ENCODE peak calls at places on chromosome 9, in five cellular contexts. H is SK-N-SH, C is K562, S is GM12878, R is HepG2. N is an unnamed sample.

GRCh38 chr9:107226431-107226830 is 56.6 kb upstream of the RAD23B start:
- DNase-seq in H (no peak), C (peak), S (no peak), R (no peak), N (no peak)

GRCh38 chr9:20618361-20618799 is 3.9 kb downstream of the MLLT3 start:
- DNase-seq in H (no peak), S (no peak), R (peak), C (no peak), N (peak)

GRCh38 chr9:125146247-125146646 is 2.9 kb upstream of the SCAI start:
- DNase-seq in R (no peak), H (no peak), S (no peak), C (no peak), N (peak)

GRCh38 chr9:93308158-93308602 is 124.2 kb downstream of the WNK2 start:
- DNase-seq in S (no peak), C (no peak), R (no peak), H (no peak), N (no peak)

GRCh38 chr9:82535432-82535998 is 527.4 kb downstream of the RASEF start:
- DNase-seq in S (no peak), R (no peak), C (no peak), H (no peak), N (no peak)

GRCh38 chr9:347667-348292 is 133.1 kb downstream of the DOCK8 start:
- DNase-seq in S (no peak), R (peak), H (peak), C (peak), N (peak)

GRCh38 chr9:118563677-118564076 is 805.6 kb downstream of the BRINP1 start:
- DNase-seq in C (no peak), R (no peak), H (no peak), S (no peak), N (no peak)

GRCh38 chr9:124652203-124652992 is 118.7 kb downstream of the NR6A1 start:
- DNase-seq in S (no peak), C (no peak), H (peak), R (no peak), N (peak)

GRCh38 chr9:116174347-116174746 is 20.8 kb downstream of the PAPPA start:
- DNase-seq in C (no peak), S (no peak), R (peak), H (no peak), N (peak)

GRCh38 chr9:103245369-103245768 is 250.2 kb downstream of the CYLC2 start:
- DNase-seq in C (no peak), R (no peak), S (no peak), H (no peak), N (no peak)

GRCh38 chr9:131395027-131395744 is 1.3 kb downstream of the PRRC2B start:
- DNase-seq in S (peak), H (no peak), C (peak), R (no peak), N (no peak)

GRCh38 chr9:90827181-90827866 is 25.7 kb downstream of the SYK start:
- DNase-seq in S (peak), H (no peak), R (no peak), C (no peak), N (no peak)

GRCh38 chr9:98351370-98351769 is 95.9 kb upstream of the TBC1D2 start:
- DNase-seq in C (no peak), H (no peak), S (no peak), R (no peak), N (no peak)

GRCh38 chr9:108671156-108671555 is 184.6 kb downstream of the ACTL7B start:
- DNase-seq in R (peak), H (no peak), S (no peak), C (no peak), N (peak)

GRCh38 chr9:73200694-73201432 is 49.2 kb downstream of the ANXA1 start:
- DNase-seq in C (peak), H (peak), S (no peak), R (peak), N (peak)

GRCh38 chr9:6929428-6929827 is 171.7 kb downstream of the KDM4C start:
- DNase-seq in R (no peak), H (no peak), S (no peak), C (no peak), N (no peak)

GRCh38 chr9:83132768-83133167 is 69.8 kb upstream of the RASEF start:
- DNase-seq in R (peak), C (no peak), S (no peak), H (no peak), N (no peak)

GRCh38 chr9:1604942-1605560 is 410.1 kb upstream of the SMARCA2 start:
- DNase-seq in S (peak), H (peak), C (no peak), R (peak), N (no peak)

GRCh38 chr9:107738789-107739188 is 249.2 kb upstream of the KLF4 start:
- DNase-seq in C (no peak), H (no peak), S (no peak), R (no peak), N (peak)

GRCh38 chr9:32928912-32929311 is 72.5 kb downstream of the APTX start:
- DNase-seq in R (no peak), H (no peak), S (no peak), C (peak), N (no peak)

GRCh38 chr9:77021289-77021927 is 2.0 kb downstream of the FOXB2 start:
- DNase-seq in R (no peak), S (no peak), C (no peak), H (peak), N (no peak)

GRCh38 chr9:36144322-36145206 is 8.0 kb downstream of the GLIPR2 start:
- DNase-seq in H (no peak), R (peak), C (no peak), S (no peak), N (no peak)

GRCh38 chr9:93579711-93580516 is 3.5 kb downstream of the PHF2 start:
- DNase-seq in H (no peak), C (no peak), R (no peak), S (no peak), N (no peak)

GRCh38 chr9:32378993-32379729 is 5.3 kb upstream of the ACO1 start:
- DNase-seq in C (peak), R (peak), S (peak), H (peak), N (peak)

GRCh38 chr9:80213613-80214012 is 641.8 kb downstream of the TLE4 start:
- DNase-seq in S (no peak), H (no peak), C (no peak), R (no peak), N (no peak)

GRCh38 chr9:7298123-7298522 is 501.5 kb downstream of the DMAC1 start:
- DNase-seq in H (no peak), R (no peak), C (no peak), S (peak), N (no peak)

GRCh38 chr9:133874061-133874638 is 118.0 kb downstream of the VAV2 start:
- DNase-seq in C (no peak), S (no peak), H (peak), R (no peak), N (peak)

GRCh38 chr9:70106571-70106970 is 62.9 kb downstream of the MAMDC2 start:
- DNase-seq in C (no peak), R (no peak), H (no peak), S (no peak), N (no peak)

GRCh38 chr9:70108181-70108580 is 64.5 kb downstream of the MAMDC2 start:
- DNase-seq in C (no peak), H (no peak), S (no peak), R (no peak), N (no peak)

GRCh38 chr9:70101265-70101664 is 57.6 kb downstream of the MAMDC2 start:
- DNase-seq in R (no peak), C (no peak), S (no peak), H (no peak), N (peak)

GRCh38 chr9:70100362-70100761 is 56.7 kb downstream of the MAMDC2 start:
- DNase-seq in S (no peak), H (peak), R (no peak), C (no peak), N (peak)

DNA sequence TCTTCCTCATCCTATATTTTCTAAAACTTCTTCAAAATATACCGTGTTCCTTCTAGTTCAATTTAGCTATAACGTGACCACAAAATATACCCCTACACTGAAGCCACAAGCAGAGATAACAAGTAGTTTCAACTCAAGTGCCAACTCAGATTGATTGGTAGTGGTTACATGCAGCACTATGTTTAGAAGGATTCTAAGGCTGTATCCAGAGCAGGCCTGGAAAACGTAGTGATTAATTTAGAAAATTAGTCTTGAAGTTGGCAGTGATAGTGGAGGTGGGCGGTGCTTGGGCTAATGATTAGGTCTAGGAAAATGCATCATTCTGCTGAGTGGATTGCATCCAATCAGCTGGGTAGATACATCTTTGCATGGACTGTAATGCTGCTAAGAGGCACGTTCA is 61.5 kb downstream of the MAMDC2 start:
- DNase-seq in S (no peak), C (no peak), H (peak), R (no peak), N (no peak)
- TF ChIP-seq MXI1 in S (no peak), C (no peak), H (peak), R (no peak), N (no peak)

GRCh38 chr9:112921549-112921948 is 30.9 kb upstream of the SLC46A2 start:
- DNase-seq in S (no peak), H (peak), R (peak), C (peak), N (peak)
- TF ChIP-seq MXI1 in S (no peak), H (no peak), R (no peak), C (no peak), N (no peak)

DNA sequence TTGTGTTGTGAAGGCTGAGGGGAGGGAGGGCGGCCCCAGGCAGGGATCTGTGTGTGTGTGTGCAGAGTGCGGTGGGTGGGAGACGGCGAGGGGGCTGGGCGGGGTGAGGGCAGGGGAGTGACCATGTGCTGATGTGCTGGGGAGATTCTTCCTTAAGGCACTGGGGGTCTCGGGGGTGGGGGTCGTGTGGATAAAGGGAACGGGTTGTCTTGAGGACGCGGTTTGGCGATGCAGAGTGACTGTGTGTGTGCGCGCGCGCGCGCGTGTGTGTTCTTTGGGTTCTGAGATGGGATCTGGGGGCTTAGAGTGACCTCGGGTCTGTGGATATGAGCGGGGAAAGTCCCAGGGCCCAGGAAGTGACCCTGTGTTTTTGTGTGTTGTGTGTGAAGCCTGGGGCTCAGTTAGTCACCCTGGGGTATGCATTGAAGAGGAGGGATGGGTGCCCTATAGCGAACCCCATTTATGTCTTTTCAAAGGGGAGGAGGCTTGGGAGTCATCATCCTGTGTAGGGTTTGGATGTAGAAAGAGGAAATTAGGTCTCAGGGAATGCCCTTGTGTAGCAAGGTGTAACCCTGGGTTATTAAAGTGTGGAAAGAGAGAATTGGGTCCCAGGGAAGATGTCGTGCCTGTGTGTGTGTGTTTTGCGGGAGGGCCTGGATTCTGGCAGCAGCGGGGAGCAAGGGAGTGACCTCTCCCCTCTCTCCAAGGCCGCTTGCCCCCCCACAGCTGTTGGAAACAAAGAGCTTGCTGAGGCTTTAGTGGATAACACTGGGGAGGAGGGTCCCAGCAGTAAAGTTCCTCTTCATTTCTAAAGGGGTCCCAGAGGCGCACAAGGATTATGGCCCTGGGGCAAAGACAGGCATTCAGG is 1.4 kb downstream of the TMEFF1 start:
- DNase-seq in R (no peak), H (peak), S (no peak), C (no peak), N (no peak)
- TF ChIP-seq MXI1 in R (no peak), H (peak), S (no peak), C (no peak), N (no peak)

GRCh38 chr9:94952553-94953373 is 226.3 kb downstream of the AOPEP start:
- DNase-seq in H (no peak), C (no peak), R (no peak), S (peak), N (no peak)
- TF ChIP-seq MXI1 in H (no peak), C (no peak), R (no peak), S (no peak), N (no peak)

GRCh38 chr9:137080260-137081122 is 3.2 kb downstream of the UAP1L1 start:
- DNase-seq in R (no peak), H (no peak), C (no peak), S (no peak), N (no peak)
- TF ChIP-seq MXI1 in R (no peak), H (no peak), C (no peak), S (no peak), N (no peak)

GRCh38 chr9:27413507-27414214 is 110.4 kb upstream of the IFNK start:
- DNase-seq in C (no peak), S (no peak), R (no peak), H (no peak), N (no peak)

GRCh38 chr9:27412963-27413362 is 111.1 kb upstream of the IFNK start:
- DNase-seq in H (no peak), S (no peak), C (no peak), R (no peak), N (no peak)

GRCh38 chr9:27412081-27412480 is 112.0 kb upstream of the IFNK start:
- DNase-seq in H (no peak), C (no peak), R (no peak), S (no peak), N (no peak)

GRCh38 chr9:27408523-27408922 is 111.6 kb upstream of the EQTN start:
- DNase-seq in S (no peak), C (no peak), R (no peak), H (no peak), N (no peak)

GRCh38 chr9:27414215-27414731 is 109.8 kb upstream of the IFNK start:
- DNase-seq in C (peak), S (no peak), H (no peak), R (no peak), N (no peak)
- TF ChIP-seq MXI1 in C (no peak), S (no peak), H (no peak), R (no peak), N (no peak)

DNA sequence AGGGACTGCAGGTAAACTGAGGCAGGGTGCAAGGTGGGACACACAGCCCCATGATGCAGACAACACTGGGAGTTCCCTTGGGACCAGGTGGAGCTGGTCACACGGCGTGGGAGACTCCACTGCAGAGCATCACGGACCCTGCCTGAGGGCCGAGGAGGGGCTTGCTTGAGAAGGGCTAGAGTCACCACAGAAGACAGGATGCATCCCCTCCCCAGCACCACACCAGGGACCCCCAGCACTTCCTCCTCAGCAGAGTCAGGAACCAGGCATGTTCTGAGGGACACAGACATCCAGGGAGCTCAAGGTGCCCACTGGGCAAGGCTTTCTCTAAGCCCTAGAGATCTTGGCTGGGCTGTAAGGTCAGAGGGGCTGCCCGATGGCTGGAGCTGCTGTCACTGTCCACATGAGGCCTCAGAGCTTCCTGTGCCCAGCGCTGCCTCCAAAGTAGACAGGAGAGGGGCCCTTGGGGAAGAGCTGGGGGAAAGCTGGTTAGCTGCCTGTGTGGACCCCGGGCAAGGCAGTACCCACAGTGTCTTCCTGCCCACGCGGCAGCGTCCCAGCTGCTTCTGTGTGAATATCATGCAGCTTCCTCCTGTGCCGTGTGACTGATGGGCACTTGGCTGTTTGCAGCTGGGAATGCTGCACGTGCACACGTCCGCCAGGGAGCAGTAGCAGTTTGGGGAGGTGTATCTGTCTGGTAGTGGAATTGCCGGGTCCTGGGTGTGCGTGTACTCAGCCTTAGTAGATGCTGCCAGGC is 176.6 kb downstream of the CACNA1B start:
- DNase-seq in C (no peak), H (no peak), S (no peak), R (no peak), N (no peak)
- TF ChIP-seq MXI1 in C (no peak), H (no peak), S (no peak), R (no peak), N (no peak)

GRCh38 chr9:126661122-126661520 is 47.4 kb downstream of the LMX1B start:
- DNase-seq in S (no peak), H (no peak), R (no peak), C (no peak), N (no peak)

GRCh38 chr9:126665696-126666035 is 51.9 kb downstream of the LMX1B start:
- DNase-seq in R (no peak), C (no peak), S (no peak), H (no peak), N (no peak)

GRCh38 chr9:126664893-126665695 is 51.4 kb downstream of the LMX1B start:
- DNase-seq in R (no peak), S (no peak), H (peak), C (no peak), N (no peak)

GRCh38 chr9:126661521-126662251 is 48.0 kb downstream of the LMX1B start:
- DNase-seq in C (no peak), R (peak), S (no peak), H (no peak), N (peak)

DNA sequence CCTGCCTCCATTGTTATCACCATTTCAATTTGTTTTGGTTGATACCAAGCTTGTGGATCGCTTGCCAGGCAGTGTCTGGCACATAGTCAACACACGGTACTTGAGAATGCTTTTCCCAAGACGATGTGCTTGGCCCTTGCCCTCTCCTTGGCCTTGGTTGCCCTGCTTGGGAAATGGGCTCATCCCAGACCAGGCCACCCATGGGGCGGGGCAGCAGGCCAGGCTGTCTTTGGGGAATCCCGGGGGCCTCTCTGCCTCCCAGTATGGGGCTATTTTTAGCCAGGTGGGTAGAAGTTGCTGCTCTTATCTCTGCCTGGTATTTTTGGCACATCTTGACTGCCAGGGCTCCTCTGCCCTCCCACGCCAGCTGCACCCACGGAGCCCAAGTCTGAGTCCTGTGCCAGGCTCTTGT is 49.9 kb downstream of the LMX1B start:
- DNase-seq in H (no peak), R (no peak), S (no peak), C (no peak), N (no peak)
- TF ChIP-seq MXI1 in H (no peak), R (no peak), S (no peak), C (no peak), N (no peak)